ENCODE peak calls at places on chromosomes 6 and 20, in ten cellular contexts. L, D, F, R, O, J, H, X, V and P are unnamed samples.

GRCh38 chr6:81216668-81217067 is 535.8 kb downstream of the TENT5A start:
- DNase-seq in F (no peak), J (no peak), H (no peak), V (no peak), L (no peak), D (no peak), R (no peak), X (no peak), O (no peak), P (peak; percentile 2)

GRCh38 chr6:126842769-126843168 is 275.7 kb upstream of the RSPO3 start:
- DNase-seq in F (no peak), O (no peak), V (no peak), L (no peak), R (no peak), H (no peak), D (no peak), J (no peak), X (no peak), P (no peak)

GRCh38 chr6:145327497-145328055 is 407.7 kb downstream of the EPM2A start:
- DNase-seq in X (no peak), R (no peak), J (no peak), H (no peak), V (no peak), L (no peak), D (no peak), O (no peak), F (no peak), P (no peak)

GRCh38 chr6:161003336-161003735 is 11.8 kb downstream of the MAP3K4 start:
- DNase-seq in F (no peak), L (no peak), J (no peak), X (peak; percentile 29), R (no peak), O (no peak), V (no peak), H (no peak), D (no peak), P (no peak)

GRCh38 chr6:44298055-44298803 is 14.9 kb downstream of the AARS2 start:
- DNase-seq in D (no peak), R (no peak), H (no peak), X (no peak), F (no peak), V (no peak), L (peak; percentile 57), J (no peak), O (no peak), P (no peak)

GRCh38 chr20:59392741-59393140 is 92.3 kb downstream of the EDN3 start:
- DNase-seq in J (no peak), H (no peak), O (no peak), F (no peak), X (no peak), R (no peak), V (no peak), L (no peak), D (no peak), P (peak; percentile 48)

GRCh38 chr20:20887593-20888272 is 175.3 kb upstream of the RALGAPA2 start:
- DNase-seq in J (no peak), V (no peak), O (no peak), H (no peak), D (no peak), L (no peak), F (no peak), R (no peak), X (no peak), P (no peak)

GRCh38 chr6:44253307-44254101 is 3.8 kb downstream of the SLC35B2 start:
- DNase-seq in R (peak; percentile 68), V (peak; percentile 38), J (no peak), X (no peak), F (no peak), D (no peak), O (peak; percentile 53), L (peak; percentile 89), H (peak; percentile 50), P (peak; percentile 79)

GRCh38 chr6:164889980-164890379 is 419.4 kb downstream of the C6orf118 start:
- DNase-seq in V (no peak), R (no peak), H (no peak), F (no peak), O (no peak), L (no peak), X (no peak), J (no peak), D (no peak), P (no peak)

GRCh38 chr6:74752303-74752702 is 453.6 kb downstream of the COL12A1 start:
- DNase-seq in X (no peak), F (no peak), V (no peak), L (no peak), O (no peak), R (no peak), D (no peak), H (no peak), J (no peak), P (no peak)

GRCh38 chr6:1965596-1966224 is 279.7 kb downstream of the GMDS start:
- DNase-seq in F (no peak), L (no peak), H (no peak), J (no peak), R (no peak), D (no peak), X (no peak), V (no peak), O (no peak), P (no peak)

GRCh38 chr6:11772109-11772830 is 6.3 kb downstream of the ADTRP start:
- DNase-seq in F (no peak), X (peak; percentile 98), O (no peak), L (peak; percentile 91), R (no peak), H (peak; percentile 86), D (peak; percentile 80), V (peak; percentile 70), J (peak; percentile 92), P (no peak)

GRCh38 chr20:21613512-21613911 is 92.0 kb upstream of the PAX1 start:
- DNase-seq in D (no peak), L (peak; percentile 88), X (no peak), J (no peak), R (no peak), F (no peak), V (no peak), H (no peak), O (no peak), P (peak; percentile 79)

GRCh38 chr20:18057106-18057993 is at the start of gene OVOL2:
- DNase-seq in F (peak; percentile 92), J (peak; percentile 77), L (no peak), R (no peak), H (no peak), V (no peak), O (no peak), D (no peak), X (peak; percentile 86), P (no peak)

GRCh38 chr20:4305091-4305490 is 289.7 kb upstream of the RNF24 start:
- DNase-seq in L (no peak), F (no peak), H (no peak), X (no peak), V (no peak), D (no peak), R (no peak), J (no peak), O (no peak), P (no peak)

GRCh38 chr6:11601776-11602605 is 64.4 kb downstream of the TMEM170B start:
- DNase-seq in V (no peak), X (peak; percentile 32), F (no peak), D (no peak), O (no peak), H (no peak), L (no peak), J (no peak), R (no peak), P (no peak)

GRCh38 chr6:142856857-142857608 is 87.9 kb downstream of the HIVEP2 start:
- DNase-seq in R (peak; percentile 35), J (no peak), O (peak; percentile 52), L (no peak), V (no peak), D (no peak), X (no peak), F (no peak), H (no peak), P (no peak)

GRCh38 chr20:7829776-7830175 is 110.5 kb downstream of the HAO1 start:
- DNase-seq in L (no peak), X (no peak), V (no peak), F (no peak), D (no peak), R (no peak), H (no peak), O (no peak), J (no peak), P (no peak)

GRCh38 chr6:137717074-137718073 is 149.7 kb upstream of the TNFAIP3 start:
- DNase-seq in X (peak; percentile 94), H (no peak), V (no peak), O (peak; percentile 94), J (no peak), L (no peak), R (peak; percentile 74), D (no peak), F (peak; percentile 63), P (no peak)

GRCh38 chr20:56683077-56683865 is 54.2 kb downstream of the TFAP2C start:
- DNase-seq in L (no peak), X (no peak), O (no peak), J (no peak), F (no peak), D (no peak), V (no peak), R (no peak), H (no peak), P (no peak)

GRCh38 chr6:83119742-83120300 is 52.4 kb downstream of the DOP1A start:
- DNase-seq in V (no peak), D (no peak), J (peak; percentile 4), O (no peak), F (no peak), X (peak; percentile 49), H (peak; percentile 4), R (no peak), L (no peak), P (no peak)